ENCODE peak calls at places on chromosomes 2 and 18, in nine cellular contexts. One of them, this sample, is unnamed.

GRCh38 chr2:65015731-65016130 is 26.5 kb downstream of the SLC1A4 start:
- DNase-seq in RKO: no peak
- DNase-seq in NCI-H1436 treated with DMSO at 0.1 percent for 48 hours: no peak
- DNase-seq in kidney epithelial cell: no peak
- DNase-seq in iPS-NIHi11: no peak
- DNase-seq in pulmonary artery endothelial cell: no peak
- DNase-seq in hippocampal formation: no peak
- DNase-seq in fibroblast of mammary gland: no peak
- DNase-seq in HFF-Myc: no peak
- DNase-seq in this sample: no peak

GRCh38 chr2:10787176-10787968 is 25.2 kb downstream of the PDIA6 start:
- DNase-seq in fibroblast of mammary gland: peak
- DNase-seq in pulmonary artery endothelial cell: no peak
- DNase-seq in NCI-H1436 treated with DMSO at 0.1 percent for 48 hours: no peak
- DNase-seq in RKO: no peak
- DNase-seq in hippocampal formation: no peak
- DNase-seq in iPS-NIHi11: no peak
- DNase-seq in kidney epithelial cell: no peak
- DNase-seq in HFF-Myc: no peak
- DNase-seq in this sample: peak

GRCh38 chr2:197207106-197207505 is 103.5 kb downstream of the ANKRD44 start:
- DNase-seq in RKO: no peak
- DNase-seq in fibroblast of mammary gland: no peak
- DNase-seq in hippocampal formation: no peak
- DNase-seq in NCI-H1436 treated with DMSO at 0.1 percent for 48 hours: no peak
- DNase-seq in pulmonary artery endothelial cell: no peak
- DNase-seq in iPS-NIHi11: no peak
- DNase-seq in kidney epithelial cell: no peak
- DNase-seq in HFF-Myc: no peak
- DNase-seq in this sample: no peak

GRCh38 chr2:168490015-168490874 is 34.2 kb downstream of the CERS6 start:
- DNase-seq in hippocampal formation: no peak
- DNase-seq in RKO: no peak
- DNase-seq in kidney epithelial cell: no peak
- DNase-seq in pulmonary artery endothelial cell: no peak
- DNase-seq in fibroblast of mammary gland: peak
- DNase-seq in iPS-NIHi11: no peak
- DNase-seq in HFF-Myc: peak
- DNase-seq in NCI-H1436 treated with DMSO at 0.1 percent for 48 hours: no peak
- DNase-seq in this sample: peak

GRCh38 chr2:75464348-75464946 is 96.3 kb downstream of the EVA1A start:
- DNase-seq in RKO: peak
- DNase-seq in fibroblast of mammary gland: peak
- DNase-seq in iPS-NIHi11: peak
- DNase-seq in kidney epithelial cell: no peak
- DNase-seq in NCI-H1436 treated with DMSO at 0.1 percent for 48 hours: no peak
- DNase-seq in hippocampal formation: no peak
- DNase-seq in HFF-Myc: no peak
- DNase-seq in pulmonary artery endothelial cell: peak
- DNase-seq in this sample: no peak

GRCh38 chr18:79915161-79916127 is 36.0 kb downstream of the SLC66A2 start:
- DNase-seq in hippocampal formation: no peak
- DNase-seq in fibroblast of mammary gland: no peak
- DNase-seq in HFF-Myc: no peak
- DNase-seq in kidney epithelial cell: no peak
- DNase-seq in pulmonary artery endothelial cell: no peak
- DNase-seq in iPS-NIHi11: peak
- DNase-seq in RKO: no peak
- DNase-seq in NCI-H1436 treated with DMSO at 0.1 percent for 48 hours: no peak
- DNase-seq in this sample: no peak

GRCh38 chr2:52141076-52141475 is 1109.1 kb upstream of the NRXN1 start:
- DNase-seq in pulmonary artery endothelial cell: no peak
- DNase-seq in HFF-Myc: no peak
- DNase-seq in hippocampal formation: no peak
- DNase-seq in NCI-H1436 treated with DMSO at 0.1 percent for 48 hours: no peak
- DNase-seq in fibroblast of mammary gland: no peak
- DNase-seq in kidney epithelial cell: no peak
- DNase-seq in RKO: no peak
- DNase-seq in iPS-NIHi11: no peak
- DNase-seq in this sample: no peak

GRCh38 chr2:68169308-68169707 is 11.6 kb downstream of the PNO1 start:
- DNase-seq in pulmonary artery endothelial cell: no peak
- DNase-seq in iPS-NIHi11: no peak
- DNase-seq in RKO: peak
- DNase-seq in kidney epithelial cell: no peak
- DNase-seq in hippocampal formation: no peak
- DNase-seq in HFF-Myc: no peak
- DNase-seq in NCI-H1436 treated with DMSO at 0.1 percent for 48 hours: no peak
- DNase-seq in fibroblast of mammary gland: no peak
- DNase-seq in this sample: no peak

GRCh38 chr2:177154809-177155208 is 57.8 kb upstream of the HNRNPA3 start:
- DNase-seq in NCI-H1436 treated with DMSO at 0.1 percent for 48 hours: no peak
- DNase-seq in kidney epithelial cell: no peak
- DNase-seq in RKO: no peak
- DNase-seq in hippocampal formation: no peak
- DNase-seq in HFF-Myc: no peak
- DNase-seq in fibroblast of mammary gland: no peak
- DNase-seq in iPS-NIHi11: no peak
- DNase-seq in pulmonary artery endothelial cell: no peak
- DNase-seq in this sample: no peak

GRCh38 chr2:25618676-25619075 is 54.7 kb downstream of the DTNB start:
- DNase-seq in kidney epithelial cell: peak
- DNase-seq in pulmonary artery endothelial cell: peak
- DNase-seq in NCI-H1436 treated with DMSO at 0.1 percent for 48 hours: peak
- DNase-seq in HFF-Myc: peak
- DNase-seq in iPS-NIHi11: no peak
- DNase-seq in hippocampal formation: no peak
- DNase-seq in fibroblast of mammary gland: peak
- DNase-seq in RKO: peak
- DNase-seq in this sample: no peak

GRCh38 chr2:221129657-221130056 is 442.4 kb downstream of the EPHA4 start:
- DNase-seq in HFF-Myc: no peak
- DNase-seq in kidney epithelial cell: no peak
- DNase-seq in fibroblast of mammary gland: no peak
- DNase-seq in RKO: no peak
- DNase-seq in NCI-H1436 treated with DMSO at 0.1 percent for 48 hours: peak
- DNase-seq in iPS-NIHi11: no peak
- DNase-seq in hippocampal formation: no peak
- DNase-seq in pulmonary artery endothelial cell: no peak
- DNase-seq in this sample: no peak

GRCh38 chr2:62578837-62579640 is 73.0 kb upstream of the TMEM17 start:
- DNase-seq in pulmonary artery endothelial cell: no peak
- DNase-seq in fibroblast of mammary gland: peak
- DNase-seq in NCI-H1436 treated with DMSO at 0.1 percent for 48 hours: no peak
- DNase-seq in hippocampal formation: no peak
- DNase-seq in kidney epithelial cell: no peak
- DNase-seq in RKO: peak
- DNase-seq in iPS-NIHi11: no peak
- DNase-seq in HFF-Myc: no peak
- DNase-seq in this sample: no peak

GRCh38 chr2:8482432-8482831 is 199.4 kb upstream of the ID2 start:
- DNase-seq in iPS-NIHi11: no peak
- DNase-seq in hippocampal formation: no peak
- DNase-seq in RKO: no peak
- DNase-seq in HFF-Myc: no peak
- DNase-seq in NCI-H1436 treated with DMSO at 0.1 percent for 48 hours: no peak
- DNase-seq in kidney epithelial cell: no peak
- DNase-seq in fibroblast of mammary gland: no peak
- DNase-seq in pulmonary artery endothelial cell: no peak
- DNase-seq in this sample: no peak

GRCh38 chr18:57698571-57699276 is 77.1 kb upstream of the NARS1 start:
- DNase-seq in fibroblast of mammary gland: peak
- DNase-seq in iPS-NIHi11: no peak
- DNase-seq in HFF-Myc: no peak
- DNase-seq in NCI-H1436 treated with DMSO at 0.1 percent for 48 hours: no peak
- DNase-seq in RKO: no peak
- DNase-seq in kidney epithelial cell: no peak
- DNase-seq in pulmonary artery endothelial cell: no peak
- DNase-seq in hippocampal formation: peak
- DNase-seq in this sample: no peak

GRCh38 chr2:26792720-26793119 is 6.9 kb downstream of the CENPA start:
- DNase-seq in RKO: no peak
- DNase-seq in fibroblast of mammary gland: peak
- DNase-seq in iPS-NIHi11: no peak
- DNase-seq in HFF-Myc: no peak
- DNase-seq in hippocampal formation: no peak
- DNase-seq in NCI-H1436 treated with DMSO at 0.1 percent for 48 hours: no peak
- DNase-seq in pulmonary artery endothelial cell: no peak
- DNase-seq in kidney epithelial cell: no peak
- DNase-seq in this sample: no peak

GRCh38 chr2:106581276-106581675 is 94.1 kb downstream of the CD8B2 start:
- DNase-seq in pulmonary artery endothelial cell: no peak
- DNase-seq in NCI-H1436 treated with DMSO at 0.1 percent for 48 hours: no peak
- DNase-seq in kidney epithelial cell: no peak
- DNase-seq in HFF-Myc: no peak
- DNase-seq in iPS-NIHi11: no peak
- DNase-seq in fibroblast of mammary gland: no peak
- DNase-seq in RKO: no peak
- DNase-seq in hippocampal formation: no peak
- DNase-seq in this sample: no peak

GRCh38 chr2:224308267-224308911 is 93.5 kb downstream of the FAM124B start:
- DNase-seq in fibroblast of mammary gland: no peak
- DNase-seq in hippocampal formation: no peak
- DNase-seq in RKO: no peak
- DNase-seq in NCI-H1436 treated with DMSO at 0.1 percent for 48 hours: no peak
- DNase-seq in kidney epithelial cell: no peak
- DNase-seq in HFF-Myc: no peak
- DNase-seq in pulmonary artery endothelial cell: no peak
- DNase-seq in iPS-NIHi11: no peak
- DNase-seq in this sample: no peak

GRCh38 chr2:42971947-42972736 is 179.8 kb upstream of the HAAO start:
- DNase-seq in RKO: no peak
- DNase-seq in HFF-Myc: no peak
- DNase-seq in iPS-NIHi11: no peak
- DNase-seq in fibroblast of mammary gland: peak
- DNase-seq in hippocampal formation: no peak
- DNase-seq in kidney epithelial cell: no peak
- DNase-seq in NCI-H1436 treated with DMSO at 0.1 percent for 48 hours: no peak
- DNase-seq in pulmonary artery endothelial cell: no peak
- DNase-seq in this sample: no peak

GRCh38 chr18:28063181-28063790 is 113.6 kb downstream of the CDH2 start:
- DNase-seq in iPS-NIHi11: no peak
- DNase-seq in pulmonary artery endothelial cell: no peak
- DNase-seq in HFF-Myc: no peak
- DNase-seq in NCI-H1436 treated with DMSO at 0.1 percent for 48 hours: no peak
- DNase-seq in fibroblast of mammary gland: peak
- DNase-seq in hippocampal formation: no peak
- DNase-seq in RKO: no peak
- DNase-seq in kidney epithelial cell: peak
- DNase-seq in this sample: no peak

GRCh38 chr18:62637807-62638687 is 77.3 kb upstream of the PHLPP1 start:
- DNase-seq in hippocampal formation: no peak
- DNase-seq in kidney epithelial cell: no peak
- DNase-seq in fibroblast of mammary gland: no peak
- DNase-seq in HFF-Myc: no peak
- DNase-seq in pulmonary artery endothelial cell: no peak
- DNase-seq in iPS-NIHi11: peak
- DNase-seq in RKO: peak
- DNase-seq in NCI-H1436 treated with DMSO at 0.1 percent for 48 hours: no peak
- DNase-seq in this sample: peak

GRCh38 chr2:219056176-219056895 is 4.4 kb downstream of the IHH start:
- DNase-seq in hippocampal formation: no peak
- DNase-seq in NCI-H1436 treated with DMSO at 0.1 percent for 48 hours: no peak
- DNase-seq in fibroblast of mammary gland: no peak
- DNase-seq in RKO: no peak
- DNase-seq in kidney epithelial cell: no peak
- DNase-seq in pulmonary artery endothelial cell: no peak
- DNase-seq in iPS-NIHi11: no peak
- DNase-seq in HFF-Myc: no peak
- DNase-seq in this sample: no peak

GRCh38 chr2:238106698-238107524 is 6.8 kb downstream of the ESPNL start:
- DNase-seq in kidney epithelial cell: no peak
- DNase-seq in pulmonary artery endothelial cell: no peak
- DNase-seq in HFF-Myc: no peak
- DNase-seq in fibroblast of mammary gland: no peak
- DNase-seq in RKO: no peak
- DNase-seq in hippocampal formation: no peak
- DNase-seq in iPS-NIHi11: peak
- DNase-seq in NCI-H1436 treated with DMSO at 0.1 percent for 48 hours: no peak
- DNase-seq in this sample: no peak

GRCh38 chr18:10453261-10453884 is 1.1 kb upstream of the APCDD1 start:
- DNase-seq in fibroblast of mammary gland: peak
- DNase-seq in HFF-Myc: no peak
- DNase-seq in pulmonary artery endothelial cell: no peak
- DNase-seq in NCI-H1436 treated with DMSO at 0.1 percent for 48 hours: no peak
- DNase-seq in hippocampal formation: no peak
- DNase-seq in iPS-NIHi11: no peak
- DNase-seq in RKO: no peak
- DNase-seq in kidney epithelial cell: no peak
- DNase-seq in this sample: no peak

GRCh38 chr2:57701391-57701791 is 345.2 kb upstream of the VRK2 start:
- DNase-seq in pulmonary artery endothelial cell: no peak
- DNase-seq in kidney epithelial cell: no peak
- DNase-seq in HFF-Myc: no peak
- DNase-seq in fibroblast of mammary gland: no peak
- DNase-seq in NCI-H1436 treated with DMSO at 0.1 percent for 48 hours: no peak
- DNase-seq in hippocampal formation: no peak
- DNase-seq in RKO: no peak
- DNase-seq in iPS-NIHi11: peak
- DNase-seq in this sample: no peak

GRCh38 chr18:67926929-67927864 is 410.7 kb upstream of the DSEL start:
- DNase-seq in HFF-Myc: no peak
- DNase-seq in NCI-H1436 treated with DMSO at 0.1 percent for 48 hours: no peak
- DNase-seq in kidney epithelial cell: no peak
- DNase-seq in iPS-NIHi11: no peak
- DNase-seq in hippocampal formation: no peak
- DNase-seq in RKO: no peak
- DNase-seq in pulmonary artery endothelial cell: no peak
- DNase-seq in fibroblast of mammary gland: peak
- DNase-seq in this sample: no peak

GRCh38 chr2:40208478-40208877 is 243.4 kb downstream of the SLC8A1 start:
- DNase-seq in iPS-NIHi11: no peak
- DNase-seq in hippocampal formation: no peak
- DNase-seq in HFF-Myc: no peak
- DNase-seq in pulmonary artery endothelial cell: no peak
- DNase-seq in NCI-H1436 treated with DMSO at 0.1 percent for 48 hours: no peak
- DNase-seq in kidney epithelial cell: no peak
- DNase-seq in fibroblast of mammary gland: no peak
- DNase-seq in RKO: no peak
- DNase-seq in this sample: no peak

GRCh38 chr2:197134206-197134605 is 176.4 kb downstream of the ANKRD44 start:
- DNase-seq in pulmonary artery endothelial cell: no peak
- DNase-seq in fibroblast of mammary gland: no peak
- DNase-seq in hippocampal formation: no peak
- DNase-seq in iPS-NIHi11: no peak
- DNase-seq in kidney epithelial cell: no peak
- DNase-seq in HFF-Myc: no peak
- DNase-seq in RKO: no peak
- DNase-seq in NCI-H1436 treated with DMSO at 0.1 percent for 48 hours: no peak
- DNase-seq in this sample: no peak

GRCh38 chr2:128782411-128783192 is 463.9 kb upstream of the HS6ST1 start:
- DNase-seq in RKO: no peak
- DNase-seq in hippocampal formation: no peak
- DNase-seq in iPS-NIHi11: no peak
- DNase-seq in kidney epithelial cell: no peak
- DNase-seq in NCI-H1436 treated with DMSO at 0.1 percent for 48 hours: no peak
- DNase-seq in fibroblast of mammary gland: no peak
- DNase-seq in pulmonary artery endothelial cell: no peak
- DNase-seq in HFF-Myc: no peak
- DNase-seq in this sample: no peak

GRCh38 chr2:136013962-136014361 is 28.5 kb upstream of the DARS1 start:
- DNase-seq in HFF-Myc: no peak
- DNase-seq in NCI-H1436 treated with DMSO at 0.1 percent for 48 hours: no peak
- DNase-seq in fibroblast of mammary gland: no peak
- DNase-seq in kidney epithelial cell: peak
- DNase-seq in pulmonary artery endothelial cell: peak
- DNase-seq in RKO: no peak
- DNase-seq in iPS-NIHi11: no peak
- DNase-seq in hippocampal formation: no peak
- DNase-seq in this sample: no peak

GRCh38 chr2:224816816-224817215 is 100.7 kb upstream of the CCDC195 start:
- DNase-seq in hippocampal formation: no peak
- DNase-seq in HFF-Myc: no peak
- DNase-seq in iPS-NIHi11: no peak
- DNase-seq in kidney epithelial cell: peak
- DNase-seq in fibroblast of mammary gland: peak
- DNase-seq in pulmonary artery endothelial cell: peak
- DNase-seq in NCI-H1436 treated with DMSO at 0.1 percent for 48 hours: no peak
- DNase-seq in RKO: peak
- DNase-seq in this sample: no peak

GRCh38 chr2:64606495-64607363 is 47.0 kb downstream of the SERTAD2 start:
- DNase-seq in fibroblast of mammary gland: peak
- DNase-seq in kidney epithelial cell: peak
- DNase-seq in HFF-Myc: no peak
- DNase-seq in pulmonary artery endothelial cell: no peak
- DNase-seq in hippocampal formation: no peak
- DNase-seq in iPS-NIHi11: peak
- DNase-seq in NCI-H1436 treated with DMSO at 0.1 percent for 48 hours: no peak
- DNase-seq in RKO: no peak
- DNase-seq in this sample: peak

This sample was measured in T-cell.